ENCODE peak calls at places on chromosome 9, in six cellular contexts. One of them, this sample, is unnamed.

GRCh38 chr9:124780060-124780756 is 3.3 kb downstream of the OLFML2A start:
- DNase-seq in brain microvascular endothelial cell: no peak
- DNase-seq in tibial nerve: no peak
- DNase-seq in fibroblast of lung: no peak
- DNase-seq in K562: no peak
- DNase-seq in left ventricle myocardium inferior: peak
- DNase-seq in this sample: no peak

GRCh38 chr9:75588808-75589207 is 301.7 kb upstream of the PCSK5 start:
- DNase-seq in brain microvascular endothelial cell: no peak
- DNase-seq in tibial nerve: no peak
- DNase-seq in fibroblast of lung: no peak
- DNase-seq in K562: no peak
- DNase-seq in left ventricle myocardium inferior: no peak
- DNase-seq in this sample: no peak

GRCh38 chr9:118595719-118596305 is 773.4 kb downstream of the BRINP1 start:
- DNase-seq in brain microvascular endothelial cell: peak
- DNase-seq in tibial nerve: no peak
- DNase-seq in fibroblast of lung: peak
- DNase-seq in K562: no peak
- DNase-seq in left ventricle myocardium inferior: no peak
- DNase-seq in this sample: no peak

GRCh38 chr9:128056887-128057723 is 10.0 kb downstream of the NAIF1 start:
- DNase-seq in brain microvascular endothelial cell: no peak
- DNase-seq in tibial nerve: no peak
- DNase-seq in fibroblast of lung: no peak
- DNase-seq in K562: no peak
- DNase-seq in left ventricle myocardium inferior: no peak
- DNase-seq in this sample: no peak

GRCh38 chr9:109440797-109441287 is 57.3 kb downstream of the PTPN3 start:
- DNase-seq in brain microvascular endothelial cell: peak
- DNase-seq in tibial nerve: no peak
- DNase-seq in fibroblast of lung: peak
- DNase-seq in K562: peak
- DNase-seq in left ventricle myocardium inferior: no peak
- DNase-seq in this sample: peak

GRCh38 chr9:6557883-6558282 is 87.6 kb downstream of the GLDC start:
- DNase-seq in brain microvascular endothelial cell: no peak
- DNase-seq in tibial nerve: no peak
- DNase-seq in fibroblast of lung: no peak
- DNase-seq in K562: no peak
- DNase-seq in left ventricle myocardium inferior: no peak
- DNase-seq in this sample: no peak

GRCh38 chr9:131747352-131747751 is 7.5 kb upstream of the RAPGEF1 start:
- DNase-seq in brain microvascular endothelial cell: peak
- DNase-seq in tibial nerve: no peak
- DNase-seq in fibroblast of lung: peak
- DNase-seq in K562: peak
- DNase-seq in left ventricle myocardium inferior: no peak
- DNase-seq in this sample: no peak

GRCh38 chr9:14415947-14416346 is 102.0 kb upstream of the NFIB start:
- DNase-seq in brain microvascular endothelial cell: peak
- DNase-seq in tibial nerve: no peak
- DNase-seq in fibroblast of lung: peak
- DNase-seq in K562: no peak
- DNase-seq in left ventricle myocardium inferior: no peak
- DNase-seq in this sample: no peak

GRCh38 chr9:87107072-87107471 is 159.8 kb upstream of the GAS1 start:
- DNase-seq in brain microvascular endothelial cell: no peak
- DNase-seq in tibial nerve: no peak
- DNase-seq in fibroblast of lung: no peak
- DNase-seq in K562: no peak
- DNase-seq in left ventricle myocardium inferior: no peak
- DNase-seq in this sample: peak

DNA sequence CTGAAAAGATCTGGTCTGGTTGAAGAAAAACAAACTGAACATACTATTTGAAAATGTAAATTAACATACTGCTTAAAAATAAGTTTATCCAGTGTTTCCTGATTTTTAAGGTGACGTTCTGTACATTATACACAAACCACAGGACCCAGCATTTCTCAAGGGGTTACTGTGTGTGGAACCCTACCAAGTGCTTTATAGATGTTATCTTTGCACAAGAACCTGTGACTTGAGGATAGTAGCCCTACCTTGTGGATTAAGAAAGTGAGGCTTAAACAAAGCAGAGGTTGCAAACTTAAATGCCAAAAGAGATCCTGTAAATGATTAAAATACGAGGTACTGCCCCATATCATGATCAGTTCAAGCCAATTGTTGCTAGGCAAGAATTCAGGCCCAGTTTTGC is 4.7 kb downstream of the KLF9 start:
- DNase-seq in brain microvascular endothelial cell: no peak
- DNase-seq in tibial nerve: no peak
- DNase-seq in fibroblast of lung: no peak
- DNase-seq in K562: no peak
- DNase-seq in left ventricle myocardium inferior: no peak
- DNase-seq in this sample: no peak
- H3K4me3 ChIP-seq in brain microvascular endothelial cell: peak
- H3K4me3 ChIP-seq in tibial nerve: peak
- H3K4me3 ChIP-seq in fibroblast of lung: peak
- H3K4me3 ChIP-seq in K562: no peak
- H3K4me3 ChIP-seq in left ventricle myocardium inferior: peak
- H3K4me3 ChIP-seq in this sample: peak

GRCh38 chr9:96581301-96581700 is 38.3 kb downstream of the CDC14B start:
- DNase-seq in brain microvascular endothelial cell: no peak
- DNase-seq in tibial nerve: no peak
- DNase-seq in fibroblast of lung: no peak
- DNase-seq in K562: no peak
- DNase-seq in left ventricle myocardium inferior: no peak
- DNase-seq in this sample: no peak

GRCh38 chr9:96587916-96588315 is 31.7 kb downstream of the CDC14B start:
- DNase-seq in brain microvascular endothelial cell: no peak
- DNase-seq in tibial nerve: no peak
- DNase-seq in fibroblast of lung: no peak
- DNase-seq in K562: no peak
- DNase-seq in left ventricle myocardium inferior: no peak
- DNase-seq in this sample: no peak

GRCh38 chr9:96581823-96582598 is 37.6 kb downstream of the CDC14B start:
- DNase-seq in brain microvascular endothelial cell: no peak
- DNase-seq in tibial nerve: no peak
- DNase-seq in fibroblast of lung: no peak
- DNase-seq in K562: no peak
- DNase-seq in left ventricle myocardium inferior: no peak
- DNase-seq in this sample: no peak

GRCh38 chr9:96587295-96587694 is 32.3 kb downstream of the CDC14B start:
- DNase-seq in brain microvascular endothelial cell: no peak
- DNase-seq in tibial nerve: no peak
- DNase-seq in fibroblast of lung: no peak
- DNase-seq in K562: no peak
- DNase-seq in left ventricle myocardium inferior: no peak
- DNase-seq in this sample: no peak

GRCh38 chr9:96585426-96585825 is 34.2 kb downstream of the CDC14B start:
- DNase-seq in brain microvascular endothelial cell: no peak
- DNase-seq in tibial nerve: no peak
- DNase-seq in fibroblast of lung: peak
- DNase-seq in K562: no peak
- DNase-seq in left ventricle myocardium inferior: no peak
- DNase-seq in this sample: no peak
- TF ChIP-seq CTCF in brain microvascular endothelial cell: no peak
- TF ChIP-seq CTCF in tibial nerve: no peak
- TF ChIP-seq CTCF in fibroblast of lung: no peak
- TF ChIP-seq CTCF in K562: no peak
- TF ChIP-seq CTCF in left ventricle myocardium inferior: no peak
- TF ChIP-seq CTCF in this sample: no peak

GRCh38 chr9:136537896-136538598 is 7.8 kb downstream of the NOTCH1 start:
- DNase-seq in brain microvascular endothelial cell: peak
- DNase-seq in tibial nerve: no peak
- DNase-seq in fibroblast of lung: no peak
- DNase-seq in K562: no peak
- DNase-seq in left ventricle myocardium inferior: no peak
- DNase-seq in this sample: no peak
- H3K4me3 ChIP-seq in brain microvascular endothelial cell: no peak
- H3K4me3 ChIP-seq in tibial nerve: no peak
- H3K4me3 ChIP-seq in fibroblast of lung: no peak
- H3K4me3 ChIP-seq in K562: no peak
- H3K4me3 ChIP-seq in left ventricle myocardium inferior: peak
- H3K4me3 ChIP-seq in this sample: no peak

DNA sequence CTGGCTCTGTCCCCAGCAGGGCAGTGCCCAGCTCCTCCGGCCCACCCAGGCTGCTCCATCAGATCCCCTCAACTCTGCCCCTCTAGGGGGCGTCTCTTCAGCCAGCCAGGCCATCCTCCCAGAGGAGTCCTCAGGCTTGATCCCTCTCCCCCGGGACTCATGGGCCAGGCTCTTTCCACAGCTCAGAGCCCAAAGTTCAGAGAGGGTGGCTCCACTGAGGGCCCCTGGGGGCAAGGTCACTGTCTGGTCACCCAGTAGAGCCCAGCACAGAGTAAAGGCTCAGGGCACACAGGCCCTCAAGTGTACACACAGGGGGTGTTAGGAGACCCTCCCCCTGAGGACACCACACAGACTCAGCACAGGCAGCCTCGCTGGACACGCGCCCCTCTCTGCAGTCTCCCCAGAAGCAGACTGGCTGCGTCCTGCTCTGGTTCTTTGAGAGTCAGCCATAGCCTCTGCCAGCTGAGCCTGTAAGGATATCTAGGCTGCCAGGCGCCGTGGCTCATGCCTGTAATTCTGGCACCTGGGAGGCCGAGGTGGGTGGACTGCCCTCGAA is 64.8 kb downstream of the PAX5 start:
- DNase-seq in brain microvascular endothelial cell: no peak
- DNase-seq in tibial nerve: no peak
- DNase-seq in fibroblast of lung: no peak
- DNase-seq in K562: no peak
- DNase-seq in left ventricle myocardium inferior: no peak
- DNase-seq in this sample: no peak
- TF ChIP-seq CTCF in brain microvascular endothelial cell: peak
- TF ChIP-seq CTCF in tibial nerve: no peak
- TF ChIP-seq CTCF in fibroblast of lung: no peak
- TF ChIP-seq CTCF in K562: no peak
- TF ChIP-seq CTCF in left ventricle myocardium inferior: no peak
- TF ChIP-seq CTCF in this sample: no peak